ENCODE peak calls at places on chromosomes 16 and 17, in six cellular contexts. F is AG08395, K is T-helper 2 cell, N is T-helper 9 cell, O is AG10803, I is ecto neural progenitor cell. V is an unnamed sample.

GRCh38 chr17:14303343-14304221 is 2.7 kb downstream of the HS3ST3B1 start:
- DNase-seq in K (peak), N (no peak), F (no peak), I (peak), O (no peak), V (no peak)

GRCh38 chr17:40501499-40501911 is at the start of gene TNS4:
- DNase-seq in O (no peak), K (no peak), F (no peak), N (no peak), I (no peak), V (no peak)

GRCh38 chr17:7835818-7836595 is 2.0 kb downstream of the KDM6B start:
- DNase-seq in F (peak), O (peak), K (no peak), I (no peak), N (peak), V (no peak)

GRCh38 chr16:30585400-30586191 is at the start of gene ZNF785:
- DNase-seq in K (peak), F (peak), O (peak), N (peak), I (peak), V (peak)

GRCh38 chr16:84633622-84634021 is 14.7 kb upstream of the KLHL36 start:
- DNase-seq in K (no peak), F (no peak), N (no peak), I (no peak), O (no peak), V (no peak)

GRCh38 chr17:57242148-57242547 is 14.2 kb upstream of the MSI2 start:
- DNase-seq in N (no peak), K (no peak), F (no peak), I (no peak), O (no peak), V (no peak)

GRCh38 chr16:27400751-27401620 is 988 bp upstream of the IL21R start:
- DNase-seq in K (no peak), I (no peak), N (no peak), F (peak), O (peak), V (no peak)

GRCh38 chr17:4492762-4493561 is 5.7 kb upstream of the SPNS2 start:
- DNase-seq in F (no peak), O (no peak), N (no peak), I (peak), K (peak), V (no peak)

GRCh38 chr17:44444735-44445105 is 55.3 kb upstream of the ITGA2B start:
- DNase-seq in N (no peak), F (no peak), K (no peak), O (peak), I (no peak), V (peak)

V was measured in MG63.